ENCODE peak calls at places on chromosomes 5 and 9, in four cellular contexts. W, J, C and K are unnamed samples.

GRCh38 chr5:174571662-174572397 is 152.6 kb upstream of the MSX2 start:
- DNase-seq in W (no peak), C (no peak), J (peak; percentile 33), K (peak; percentile 96)

GRCh38 chr5:153594785-153595184 is 104.3 kb downstream of the GRIA1 start:
- DNase-seq in J (no peak), C (no peak), W (no peak), K (no peak)

GRCh38 chr9:38697901-38698300 is 22.0 kb downstream of the FAM240B start:
- DNase-seq in W (no peak), C (no peak), J (no peak), K (no peak)

GRCh38 chr9:8156336-8156735 is 356.8 kb upstream of the DMAC1 start:
- DNase-seq in J (no peak), W (no peak), C (no peak), K (no peak)

GRCh38 chr5:147455321-147455720 is 54.5 kb downstream of the DPYSL3 start:
- DNase-seq in C (no peak), J (no peak), W (no peak), K (peak; percentile 93)

GRCh38 chr5:104452554-104452953 is 890.0 kb upstream of the NUDT12 start:
- DNase-seq in J (no peak), W (no peak), C (no peak), K (no peak)

GRCh38 chr5:138775034-138775433 is 21.8 kb downstream of the CTNNA1 start:
- DNase-seq in W (no peak), C (no peak), J (no peak), K (no peak)

GRCh38 chr9:110546411-110546871 is 33.1 kb downstream of the SVEP1 start:
- DNase-seq in W (no peak), C (no peak), J (no peak), K (no peak)

GRCh38 chr5:120604898-120605297 is 140.8 kb downstream of the PRR16 start:
- DNase-seq in W (no peak), J (no peak), C (no peak), K (peak; percentile 99)

GRCh38 chr5:180816608-180817534 is 14.3 kb upstream of the MGAT1 start:
- DNase-seq in W (no peak), C (no peak), J (no peak), K (peak; percentile 73)

GRCh38 chr5:773517-774264 is 10.8 kb downstream of the ZDHHC11B start:
- DNase-seq in C (no peak), W (no peak), J (no peak), K (no peak)

GRCh38 chr5:17156463-17156862 is 61.0 kb upstream of the BASP1 start:
- DNase-seq in W (no peak), J (no peak), C (no peak), K (peak; percentile 37)

GRCh38 chr9:9949368-9949767 is 663.4 kb downstream of the PTPRD start:
- DNase-seq in C (no peak), J (no peak), W (no peak), K (no peak)

GRCh38 chr9:16828335-16829281 is 41.9 kb downstream of the BNC2 start:
- DNase-seq in C (no peak), J (peak; percentile 32), W (no peak), K (peak; percentile 70)

GRCh38 chr5:142618125-142618524 is 67.8 kb downstream of the FGF1 start:
- DNase-seq in C (peak; percentile 20), W (no peak), J (no peak), K (peak; percentile 77)

GRCh38 chr9:91045036-91045435 is 243.4 kb downstream of the SYK start:
- DNase-seq in C (no peak), J (no peak), W (no peak), K (no peak)

GRCh38 chr9:4943346-4943745 is 41.7 kb upstream of the JAK2 start:
- DNase-seq in W (no peak), C (no peak), J (no peak), K (no peak)

GRCh38 chr9:35549466-35549865 is 55.6 kb upstream of the TESK1 start:
- DNase-seq in C (no peak), J (no peak), W (no peak), K (no peak)

GRCh38 chr9:104279535-104280215 is 185.6 kb downstream of the SMC2 start:
- DNase-seq in C (no peak), W (no peak), J (no peak), K (peak; percentile 12)

GRCh38 chr5:155728857-155729683 is 597.9 kb upstream of the SGCD start:
- DNase-seq in C (no peak), J (no peak), W (no peak), K (peak; percentile 0)

GRCh38 chr9:134983094-134983493 is 65.4 kb upstream of the FCN1 start:
- DNase-seq in J (peak; percentile 30), C (no peak), W (no peak), K (no peak)

GRCh38 chr9:106072421-106072820 is 378.1 kb downstream of the TMEM38B start:
- DNase-seq in W (no peak), J (no peak), C (no peak), K (peak; percentile 21)

GRCh38 chr9:76269789-76270188 is 124.4 kb downstream of the RFK start:
- DNase-seq in C (no peak), W (no peak), J (no peak), K (peak; percentile 52)

GRCh38 chr5:7714119-7714518 is 136.8 kb downstream of the CFAP90 start:
- DNase-seq in J (no peak), W (no peak), C (no peak), K (no peak)

GRCh38 chr9:136997830-136998234 is 1.5 kb upstream of the CLIC3 start:
- DNase-seq in W (no peak), J (no peak), C (no peak), K (peak; percentile 29)

GRCh38 chr5:88480766-88481499 is 212.3 kb upstream of the TMEM161B start:
- DNase-seq in W (no peak), J (no peak), C (no peak), K (peak; percentile 50)

GRCh38 chr5:106530150-106530549 is 1140.6 kb downstream of the EFNA5 start:
- DNase-seq in W (no peak), J (no peak), C (no peak), K (no peak)

GRCh38 chr5:78586251-78586650 is 62.3 kb downstream of the LHFPL2 start:
- DNase-seq in W (no peak), C (no peak), J (peak; percentile 22), K (peak; percentile 97)

GRCh38 chr5:172541119-172541763 is 86.9 kb upstream of the SH3PXD2B start:
- DNase-seq in W (no peak), C (no peak), J (no peak), K (no peak)

GRCh38 chr5:28580616-28581015 is 1542.2 kb upstream of the CDH9 start:
- DNase-seq in W (no peak), C (no peak), J (no peak), K (peak; percentile 82)

GRCh38 chr5:126043684-126044083 is 379.5 kb upstream of the GRAMD2B start:
- DNase-seq in J (no peak), C (no peak), W (no peak), K (no peak)